ENCODE peak calls at places on chromosome 3, in five cellular contexts. One of them, this sample, is unnamed.

GRCh38 chr3:39491733-39492350 is 24.4 kb downstream of the MOBP start:
- DNase-seq in ELF-1: no peak
- DNase-seq in NCI-H748 treated with DMSO at 0.1 percent for 48 hours: no peak
- DNase-seq in right atrium auricular region: no peak
- DNase-seq in RPMI8226: no peak
- DNase-seq in this sample: no peak

GRCh38 chr3:132595036-132595435 is 2.0 kb upstream of the ACKR4 start:
- DNase-seq in ELF-1: peak
- DNase-seq in NCI-H748 treated with DMSO at 0.1 percent for 48 hours: no peak
- DNase-seq in right atrium auricular region: no peak
- DNase-seq in RPMI8226: no peak
- DNase-seq in this sample: no peak

GRCh38 chr3:55903680-55904079 is 416.6 kb upstream of the WNT5A start:
- DNase-seq in ELF-1: no peak
- DNase-seq in NCI-H748 treated with DMSO at 0.1 percent for 48 hours: no peak
- DNase-seq in right atrium auricular region: no peak
- DNase-seq in RPMI8226: no peak
- DNase-seq in this sample: no peak

GRCh38 chr3:10813425-10813824 is 2.6 kb upstream of the SLC6A11 start:
- DNase-seq in ELF-1: no peak
- DNase-seq in NCI-H748 treated with DMSO at 0.1 percent for 48 hours: no peak
- DNase-seq in right atrium auricular region: no peak
- DNase-seq in RPMI8226: no peak
- DNase-seq in this sample: no peak

GRCh38 chr3:15151166-15151565 is 52.2 kb upstream of the RBSN start:
- DNase-seq in ELF-1: no peak
- DNase-seq in NCI-H748 treated with DMSO at 0.1 percent for 48 hours: no peak
- DNase-seq in right atrium auricular region: no peak
- DNase-seq in RPMI8226: no peak
- DNase-seq in this sample: no peak

GRCh38 chr3:23805228-23805880 is 401 bp upstream of the UBE2E1 start:
- DNase-seq in ELF-1: peak
- DNase-seq in NCI-H748 treated with DMSO at 0.1 percent for 48 hours: no peak
- DNase-seq in right atrium auricular region: no peak
- DNase-seq in RPMI8226: peak
- DNase-seq in this sample: no peak

GRCh38 chr3:99330281-99330680 is 308.1 kb upstream of the COL8A1 start:
- DNase-seq in ELF-1: no peak
- DNase-seq in NCI-H748 treated with DMSO at 0.1 percent for 48 hours: no peak
- DNase-seq in right atrium auricular region: no peak
- DNase-seq in RPMI8226: no peak
- DNase-seq in this sample: no peak

GRCh38 chr3:179590669-179591068 is 13.8 kb downstream of the MRPL47 start:
- DNase-seq in ELF-1: no peak
- DNase-seq in NCI-H748 treated with DMSO at 0.1 percent for 48 hours: no peak
- DNase-seq in right atrium auricular region: no peak
- DNase-seq in RPMI8226: no peak
- DNase-seq in this sample: no peak

GRCh38 chr3:113629941-113630340 is 66.5 kb downstream of the USF3 start:
- DNase-seq in ELF-1: no peak
- DNase-seq in NCI-H748 treated with DMSO at 0.1 percent for 48 hours: no peak
- DNase-seq in right atrium auricular region: no peak
- DNase-seq in RPMI8226: no peak
- DNase-seq in this sample: no peak

GRCh38 chr3:156474560-156475389 is 80.1 kb downstream of the SSR3 start:
- DNase-seq in ELF-1: peak
- DNase-seq in NCI-H748 treated with DMSO at 0.1 percent for 48 hours: no peak
- DNase-seq in right atrium auricular region: no peak
- DNase-seq in RPMI8226: no peak
- DNase-seq in this sample: no peak

GRCh38 chr3:138640537-138640936 is 32.0 kb downstream of the FAIM start:
- DNase-seq in ELF-1: no peak
- DNase-seq in NCI-H748 treated with DMSO at 0.1 percent for 48 hours: no peak
- DNase-seq in right atrium auricular region: no peak
- DNase-seq in RPMI8226: no peak
- DNase-seq in this sample: no peak

GRCh38 chr3:113804701-113805100 is 33.9 kb upstream of the GRAMD1C start:
- DNase-seq in ELF-1: no peak
- DNase-seq in NCI-H748 treated with DMSO at 0.1 percent for 48 hours: no peak
- DNase-seq in right atrium auricular region: no peak
- DNase-seq in RPMI8226: no peak
- DNase-seq in this sample: no peak

This sample was measured in SHP77.